ENCODE peak calls at places on chromosome 17, in five cellular contexts. J is GM03348; S is effector CD4-positive, alpha-beta T cell; G is A172; H is stimulated activated CD4-positive, alpha-beta T cell treated with anti-CD3 and anti-CD28 coated beads, Interleukin-4, amount 100 ng/mL, for 48 hours. L is an unnamed sample.
A peak's percentile ranks its signal among the peaks of the same experiment; 100 is the strongest.

GRCh38 chr17:19249681-19250080 is 12.5 kb downstream of the EPN2 start:
- DNase-seq in J (no peak), S (no peak), G (no peak), H (no peak), L (no peak)

GRCh38 chr17:78268960-78269892 is 37.8 kb downstream of the TMEM235 start:
- DNase-seq in J (no peak), S (no peak), G (peak; percentile 26), H (no peak), L (no peak)

GRCh38 chr17:37430051-37430591 is 23.4 kb downstream of the TADA2A start:
- DNase-seq in J (peak; percentile 42), S (no peak), G (peak; percentile 15), H (no peak), L (no peak)

GRCh38 chr17:8226536-8227237 is 16.3 kb upstream of the AURKB start:
- DNase-seq in J (peak; percentile 74), S (no peak), G (peak; percentile 94), H (peak; percentile 26), L (peak; percentile 73)

GRCh38 chr17:45812102-45812501 is 28.0 kb downstream of the CRHR1 start:
- DNase-seq in J (no peak), S (no peak), G (peak; percentile 11), H (no peak), L (no peak)

GRCh38 chr17:66533572-66533971 is 231.2 kb downstream of the PRKCA start:
- DNase-seq in J (no peak), S (no peak), G (no peak), H (no peak), L (peak; percentile 26)

GRCh38 chr17:31511583-31511982 is 120.1 kb downstream of the RAB11FIP4 start:
- DNase-seq in J (no peak), S (no peak), G (no peak), H (no peak), L (no peak)

GRCh38 chr17:64277831-64278562 is 14.9 kb upstream of the TEX2 start:
- DNase-seq in J (peak; percentile 58), S (no peak), G (no peak), H (no peak), L (no peak)

GRCh38 chr17:3724373-3725077 is 822 bp downstream of the HASPIN start:
- DNase-seq in J (peak; percentile 22), S (no peak), G (no peak), H (no peak), L (peak; percentile 27)

GRCh38 chr17:67467500-67468481 is 90.7 kb downstream of the PITPNC1 start:
- DNase-seq in J (no peak), S (no peak), G (no peak), H (no peak), L (no peak)

GRCh38 chr17:31537558-31537957 is 146.1 kb downstream of the RAB11FIP4 start:
- DNase-seq in J (no peak), S (no peak), G (no peak), H (no peak), L (peak; percentile 46)

GRCh38 chr17:79695293-79696158 is 35.2 kb upstream of the ENPP7 start:
- DNase-seq in J (peak; percentile 37), S (no peak), G (peak; percentile 54), H (no peak), L (no peak)

GRCh38 chr17:81409190-81409935 is 14.1 kb downstream of the BAHCC1 start:
- DNase-seq in J (no peak), S (no peak), G (no peak), H (no peak), L (no peak)

GRCh38 chr17:45050680-45051059 is 762 bp downstream of the DCAKD start:
- DNase-seq in J (peak; percentile 44), S (peak; percentile 5), G (peak; percentile 19), H (no peak), L (peak; percentile 29)

GRCh38 chr17:57084361-57084801 is 665 bp upstream of the AKAP1 start:
- DNase-seq in J (no peak), S (no peak), G (no peak), H (no peak), L (peak; percentile 27)

GRCh38 chr17:80891096-80892018 is 100.3 kb upstream of the CHMP6 start:
- DNase-seq in J (peak; percentile 84), S (peak; percentile 75), G (peak; percentile 95), H (peak; percentile 79), L (peak; percentile 94)

GRCh38 chr17:21173543-21173942 is 40.4 kb downstream of the TMEM11 start:
- DNase-seq in J (no peak), S (no peak), G (no peak), H (no peak), L (peak; percentile 2)

GRCh38 chr17:8557176-8557806 is 73.2 kb downstream of the MYH10 start:
- DNase-seq in J (no peak), S (no peak), G (no peak), H (no peak), L (no peak)

GRCh38 chr17:17812211-17813054 is 24.4 kb downstream of the SREBF1 start:
- DNase-seq in J (peak; percentile 87), S (peak; percentile 57), G (peak; percentile 39), H (peak; percentile 45), L (peak; percentile 91)

GRCh38 chr17:1904273-1905052 is 74.7 kb downstream of the RPA1 start:
- DNase-seq in J (no peak), S (no peak), G (no peak), H (no peak), L (no peak)

GRCh38 chr17:48738424-48738802 is 9.9 kb upstream of the HOXB13 start:
- DNase-seq in J (no peak), S (no peak), G (no peak), H (no peak), L (no peak)

GRCh38 chr17:7878234-7878633 is 10.4 kb upstream of the CHD3 start:
- DNase-seq in J (no peak), S (no peak), G (no peak), H (no peak), L (no peak)

GRCh38 chr17:75542728-75543336 is 17.3 kb downstream of the LLGL2 start:
- DNase-seq in J (no peak), S (no peak), G (no peak), H (no peak), L (no peak)

GRCh38 chr17:37388266-37388665 is 12.5 kb downstream of the C17orf78 start:
- DNase-seq in J (peak; percentile 30), S (no peak), G (peak; percentile 70), H (no peak), L (peak; percentile 32)

GRCh38 chr17:382644-383533 is 30.3 kb upstream of the RPH3AL start:
- DNase-seq in J (no peak), S (no peak), G (peak; percentile 60), H (no peak), L (peak; percentile 48)

GRCh38 chr17:48611681-48612455 is 1.1 kb upstream of the HOXB7 start:
- DNase-seq in J (peak; percentile 54), S (no peak), G (peak; percentile 60), H (no peak), L (no peak)

GRCh38 chr17:50689251-50689650 is 18.5 kb downstream of the ANKRD40 start:
- DNase-seq in J (peak; percentile 74), S (no peak), G (peak; percentile 75), H (no peak), L (peak; percentile 71)

GRCh38 chr17:48745381-48746275 is 17.1 kb upstream of the HOXB13 start:
- DNase-seq in J (no peak), S (no peak), G (no peak), H (no peak), L (no peak)

GRCh38 chr17:57518587-57519118 is 226.4 kb downstream of the CCDC182 start:
- DNase-seq in J (no peak), S (no peak), G (no peak), H (no peak), L (no peak)

GRCh38 chr17:20066253-20066652 is 57.1 kb downstream of the SPECC1 start:
- DNase-seq in J (peak; percentile 80), S (no peak), G (peak; percentile 74), H (no peak), L (peak; percentile 56)

GRCh38 chr17:74457146-74457819 is 9.2 kb upstream of the CD300A start:
- DNase-seq in J (peak; percentile 86), S (peak; percentile 67), G (peak; percentile 45), H (peak; percentile 62), L (peak; percentile 82)

GRCh38 chr17:42695500-42695899 is 13.2 kb downstream of the CNTNAP1 start:
- DNase-seq in J (no peak), S (no peak), G (no peak), H (no peak), L (no peak)